ENCODE peak calls at places on chromosomes 7 and 10, in eight cellular contexts. H, X, K, F, W, T, N and Z are unnamed samples.

GRCh38 chr7:148924011-148924410 is 39.9 kb upstream of the EZH2 start:
- DNase-seq in H (no peak), X (peak), K (no peak), F (no peak), W (no peak), T (no peak), N (no peak), Z (no peak)

GRCh38 chr7:102279537-102280400 is 6.9 kb upstream of the SH2B2 start:
- DNase-seq in H (peak), X (peak), K (peak), F (peak), W (no peak), T (no peak), N (peak), Z (peak)

GRCh38 chr10:110649652-110650264 is 5.6 kb downstream of the RBM20 start:
- DNase-seq in H (no peak), X (no peak), K (no peak), F (no peak), W (no peak), T (no peak), N (no peak), Z (no peak)

GRCh38 chr7:1811850-1812692 is 142.0 kb downstream of the ELFN1 start:
- DNase-seq in H (no peak), X (no peak), K (no peak), F (peak), W (no peak), T (no peak), N (peak), Z (no peak)

GRCh38 chr7:41134242-41134872 is 568.5 kb downstream of the INHBA start:
- DNase-seq in H (no peak), X (no peak), K (no peak), F (no peak), W (no peak), T (no peak), N (no peak), Z (no peak)

GRCh38 chr10:81708946-81709345 is 166.0 kb upstream of the NRG3 start:
- DNase-seq in H (no peak), X (no peak), K (no peak), F (no peak), W (no peak), T (no peak), N (no peak), Z (no peak)

GRCh38 chr10:7515549-7515948 is 104.7 kb upstream of the SFMBT2 start:
- DNase-seq in H (no peak), X (no peak), K (no peak), F (no peak), W (no peak), T (no peak), N (no peak), Z (no peak)

GRCh38 chr7:123580406-123581161 is 21.0 kb upstream of the ASB15 start:
- DNase-seq in H (no peak), X (no peak), K (peak), F (peak), W (no peak), T (no peak), N (no peak), Z (no peak)

GRCh38 chr7:24970676-24971075 is 9.3 kb downstream of the OSBPL3 start:
- DNase-seq in H (no peak), X (no peak), K (no peak), F (no peak), W (no peak), T (no peak), N (no peak), Z (no peak)

GRCh38 chr7:82528577-82529305 is 85.2 kb upstream of the CACNA2D1 start:
- DNase-seq in H (no peak), X (no peak), K (peak), F (no peak), W (no peak), T (no peak), N (no peak), Z (no peak)

GRCh38 chr7:33776791-33777190 is 128.5 kb upstream of the BMPER start:
- DNase-seq in H (no peak), X (no peak), K (no peak), F (no peak), W (no peak), T (no peak), N (no peak), Z (no peak)

GRCh38 chr10:129790710-129791446 is 173.2 kb downstream of the EBF3 start:
- DNase-seq in H (no peak), X (no peak), K (no peak), F (no peak), W (no peak), T (no peak), N (no peak), Z (no peak)

GRCh38 chr7:113986216-113986615 is 67.4 kb upstream of the PPP1R3A start:
- DNase-seq in H (no peak), X (no peak), K (no peak), F (no peak), W (no peak), T (no peak), N (no peak), Z (no peak)

GRCh38 chr7:40331915-40332314 is 197.1 kb downstream of the SUGCT start:
- DNase-seq in H (no peak), X (no peak), K (no peak), F (no peak), W (no peak), T (no peak), N (no peak), Z (no peak)

GRCh38 chr10:132701846-132702190 is 84.1 kb downstream of the NKX6-2 start:
- DNase-seq in H (no peak), X (no peak), K (no peak), F (no peak), W (no peak), T (no peak), N (no peak), Z (no peak)

GRCh38 chr10:59870152-59870551 is 36.2 kb downstream of the CCDC6 start:
- DNase-seq in H (no peak), X (no peak), K (no peak), F (no peak), W (no peak), T (no peak), N (no peak), Z (no peak)

GRCh38 chr7:112266595-112267270 is 60.2 kb downstream of the ZNF277 start:
- DNase-seq in H (no peak), X (no peak), K (peak), F (no peak), W (no peak), T (no peak), N (no peak), Z (no peak)

GRCh38 chr10:110918269-110918632 is 729 bp downstream of the BBIP1 start:
- DNase-seq in H (no peak), X (no peak), K (no peak), F (no peak), W (peak), T (peak), N (no peak), Z (peak)

GRCh38 chr7:155660758-155661093 is 16.3 kb downstream of the RBM33 start:
- DNase-seq in H (no peak), X (no peak), K (no peak), F (no peak), W (no peak), T (no peak), N (no peak), Z (no peak)

GRCh38 chr10:113425596-113425995 is 127.3 kb upstream of the HABP2 start:
- DNase-seq in H (no peak), X (no peak), K (peak), F (no peak), W (no peak), T (no peak), N (no peak), Z (no peak)

GRCh38 chr10:106089855-106090254 is 1074.7 kb downstream of the SORCS1 start:
- DNase-seq in H (no peak), X (no peak), K (no peak), F (no peak), W (no peak), T (no peak), N (no peak), Z (no peak)

GRCh38 chr7:45026984-45027773 is 27.2 kb downstream of the CCM2 start:
- DNase-seq in H (no peak), X (peak), K (peak), F (no peak), W (no peak), T (no peak), N (peak), Z (no peak)

GRCh38 chr10:33331020-33331557 is 3.4 kb downstream of the NRP1 start:
- DNase-seq in H (no peak), X (no peak), K (no peak), F (no peak), W (no peak), T (no peak), N (no peak), Z (no peak)

GRCh38 chr10:361203-362135 is 226.2 kb downstream of the ZMYND11 start:
- DNase-seq in H (no peak), X (no peak), K (peak), F (no peak), W (no peak), T (no peak), N (no peak), Z (no peak)

GRCh38 chr10:62011558-62011957 is 110.1 kb downstream of the ARID5B start:
- DNase-seq in H (no peak), X (no peak), K (no peak), F (no peak), W (no peak), T (peak), N (no peak), Z (no peak)

GRCh38 chr7:99447943-99448342 is 9.2 kb downstream of the CPSF4 start:
- DNase-seq in H (no peak), X (no peak), K (no peak), F (no peak), W (no peak), T (no peak), N (no peak), Z (no peak)

GRCh38 chr7:711093-711966 is 15.2 kb upstream of the DNAAF5 start:
- DNase-seq in H (no peak), X (no peak), K (no peak), F (no peak), W (peak), T (no peak), N (peak), Z (no peak)

GRCh38 chr7:43508434-43508833 is 74.5 kb upstream of the STK17A start:
- DNase-seq in H (no peak), X (no peak), K (no peak), F (no peak), W (no peak), T (no peak), N (no peak), Z (no peak)

GRCh38 chr10:130300608-130301025 is 164.4 kb downstream of the GLRX3 start:
- DNase-seq in H (no peak), X (no peak), K (peak), F (no peak), W (peak), T (no peak), N (no peak), Z (no peak)

GRCh38 chr10:132654708-132655661 is 117.4 kb downstream of the INPP5A start:
- DNase-seq in H (no peak), X (peak), K (peak), F (peak), W (peak), T (no peak), N (peak), Z (peak)

GRCh38 chr7:28855538-28856217 is 102.5 kb downstream of the TRIL start:
- DNase-seq in H (no peak), X (no peak), K (peak), F (no peak), W (no peak), T (no peak), N (no peak), Z (no peak)

GRCh38 chr7:1567893-1568292 is 1.9 kb downstream of the PSMG3 start:
- DNase-seq in H (no peak), X (no peak), K (no peak), F (no peak), W (no peak), T (no peak), N (peak), Z (peak)

GRCh38 chr10:86651631-86652331 is 2.6 kb upstream of the OPN4 start:
- DNase-seq in H (no peak), X (peak), K (no peak), F (no peak), W (no peak), T (no peak), N (no peak), Z (no peak)

GRCh38 chr7:140260338-140260737 is 83.6 kb upstream of the KDM7A start:
- DNase-seq in H (no peak), X (no peak), K (no peak), F (no peak), W (no peak), T (no peak), N (no peak), Z (no peak)

GRCh38 chr10:113692271-113692670 is 12.6 kb downstream of the CASP7 start:
- DNase-seq in H (no peak), X (no peak), K (no peak), F (no peak), W (no peak), T (no peak), N (no peak), Z (no peak)

GRCh38 chr10:102227050-102227449 is 951 bp downstream of the ELOVL3 start:
- DNase-seq in H (no peak), X (no peak), K (peak), F (no peak), W (peak), T (no peak), N (no peak), Z (no peak)

GRCh38 chr7:43537765-43538403 is 45.0 kb upstream of the STK17A start:
- DNase-seq in H (no peak), X (no peak), K (peak), F (no peak), W (no peak), T (no peak), N (no peak), Z (no peak)

GRCh38 chr10:50304655-50305054 is 53.3 kb upstream of the ASAH2 start:
- DNase-seq in H (no peak), X (no peak), K (no peak), F (no peak), W (no peak), T (no peak), N (no peak), Z (no peak)

GRCh38 chr7:150791304-150791703 is 8.9 kb downstream of the TMEM176B start:
- DNase-seq in H (no peak), X (no peak), K (no peak), F (no peak), W (no peak), T (no peak), N (no peak), Z (no peak)